ENCODE peak calls at places on chromosomes 13 and 19, in ten cellular contexts. A is A549, L is IMR-90, E is thoracic aorta, F is cardiac muscle cell, Y is AG04450, J is uterus, T is Caco-2, P is PC-3, C is brain microvascular endothelial cell. S is an unnamed sample.

GRCh38 chr13:102327119-102327617 is 74.7 kb downstream of the FGF14 start:
- DNase-seq in E (no peak), C (no peak), F (no peak), A (no peak), T (no peak), P (no peak), Y (no peak), L (no peak), J (no peak), S (no peak)

GRCh38 chr19:42121036-42121621 is 11.1 kb downstream of the POU2F2 start:
- DNase-seq in Y (no peak), E (no peak), A (no peak), T (no peak), C (no peak), L (no peak), J (no peak), P (no peak), F (no peak), S (no peak)

GRCh38 chr13:71417205-71417604 is 449.8 kb downstream of the DACH1 start:
- DNase-seq in F (no peak), E (no peak), C (no peak), P (peak; percentile 20), J (no peak), Y (no peak), T (no peak), L (peak; percentile 0), A (no peak), S (peak; percentile 6)

GRCh38 chr19:48203227-48203793 is 32.8 kb downstream of the ZSWIM9 start:
- DNase-seq in A (peak; percentile 62), C (no peak), Y (no peak), L (no peak), J (no peak), T (no peak), P (no peak), E (no peak), F (no peak), S (no peak)

GRCh38 chr19:38715540-38715939 is 28.7 kb downstream of the CAPN12 start:
- DNase-seq in F (no peak), T (no peak), C (no peak), E (peak; percentile 66), P (no peak), A (no peak), J (no peak), Y (no peak), L (no peak), S (peak; percentile 43)

GRCh38 chr13:41900918-41901317 is 60.0 kb downstream of the VWA8 start:
- DNase-seq in C (no peak), J (no peak), A (peak; percentile 16), T (no peak), E (no peak), L (peak; percentile 20), F (no peak), P (peak; percentile 4), Y (no peak), S (peak; percentile 25)

GRCh38 chr13:74210693-74211393 is 76.6 kb upstream of the KLF12 start:
- DNase-seq in T (no peak), E (peak; percentile 32), J (no peak), L (peak; percentile 98), Y (peak; percentile 76), F (peak; percentile 35), P (peak; percentile 61), A (peak; percentile 15), C (peak; percentile 98), S (peak; percentile 100)

GRCh38 chr19:13962738-13963602 is 10.7 kb downstream of the DCAF15 start:
- DNase-seq in A (no peak), L (peak; percentile 60), T (no peak), P (no peak), C (no peak), Y (no peak), E (no peak), F (no peak), J (peak; percentile 76), S (peak; percentile 46)

GRCh38 chr19:30116530-30116929 is 174.5 kb downstream of the URI1 start:
- DNase-seq in F (no peak), Y (no peak), L (no peak), P (no peak), J (no peak), C (no peak), E (no peak), T (no peak), A (no peak), S (no peak)

GRCh38 chr13:91270031-91270430 is 77.5 kb upstream of the MIR17HG start:
- DNase-seq in P (no peak), A (no peak), T (no peak), E (no peak), Y (no peak), L (no peak), J (no peak), F (no peak), C (peak; percentile 5), S (peak; percentile 12)

GRCh38 chr13:24270639-24271131 is 38.7 kb upstream of the C1QTNF9 start:
- DNase-seq in T (peak; percentile 57), J (peak; percentile 39), L (peak; percentile 47), F (peak; percentile 42), E (no peak), A (peak; percentile 3), Y (no peak), C (peak; percentile 49), P (no peak), S (peak; percentile 75)

GRCh38 chr13:41696163-41697003 is 239.0 kb downstream of the RGCC start:
- DNase-seq in E (no peak), A (peak; percentile 90), C (peak; percentile 93), J (no peak), P (peak; percentile 80), L (peak; percentile 92), T (peak; percentile 86), F (peak; percentile 6), Y (peak; percentile 33), S (peak; percentile 59)

GRCh38 chr19:18895038-18895827 is 725 bp downstream of the CERS1 start:
- DNase-seq in P (peak; percentile 53), F (peak; percentile 91), E (no peak), L (no peak), T (peak; percentile 84), Y (no peak), C (no peak), J (no peak), A (peak; percentile 74), S (peak; percentile 33)

GRCh38 chr13:105336706-105337582 is 1198.5 kb downstream of the EFNB2 start:
- DNase-seq in P (no peak), F (no peak), L (peak; percentile 55), Y (no peak), C (peak; percentile 38), A (no peak), E (no peak), T (no peak), J (no peak), S (peak; percentile 35)

GRCh38 chr13:44306401-44307192 is 67.0 kb upstream of the SERP2 start:
- DNase-seq in A (peak; percentile 94), T (no peak), E (no peak), F (peak; percentile 22), Y (peak; percentile 81), L (peak; percentile 99), J (peak; percentile 77), C (peak; percentile 97), P (peak; percentile 95), S (peak; percentile 99)

GRCh38 chr19:4208385-4209094 is 20.8 kb upstream of the EBI3 start:
- DNase-seq in A (peak; percentile 62), J (no peak), E (no peak), F (no peak), L (peak; percentile 43), P (peak; percentile 50), T (no peak), Y (no peak), C (peak; percentile 45), S (peak; percentile 28)
- TF ChIP-seq CTCF in A (peak; percentile 58), J (no peak), E (no peak), F (peak; percentile 42), L (peak; percentile 57), P (peak; percentile 36), T (peak; percentile 26), Y (peak; percentile 68), C (peak; percentile 79), S (peak; percentile 72)

DNA sequence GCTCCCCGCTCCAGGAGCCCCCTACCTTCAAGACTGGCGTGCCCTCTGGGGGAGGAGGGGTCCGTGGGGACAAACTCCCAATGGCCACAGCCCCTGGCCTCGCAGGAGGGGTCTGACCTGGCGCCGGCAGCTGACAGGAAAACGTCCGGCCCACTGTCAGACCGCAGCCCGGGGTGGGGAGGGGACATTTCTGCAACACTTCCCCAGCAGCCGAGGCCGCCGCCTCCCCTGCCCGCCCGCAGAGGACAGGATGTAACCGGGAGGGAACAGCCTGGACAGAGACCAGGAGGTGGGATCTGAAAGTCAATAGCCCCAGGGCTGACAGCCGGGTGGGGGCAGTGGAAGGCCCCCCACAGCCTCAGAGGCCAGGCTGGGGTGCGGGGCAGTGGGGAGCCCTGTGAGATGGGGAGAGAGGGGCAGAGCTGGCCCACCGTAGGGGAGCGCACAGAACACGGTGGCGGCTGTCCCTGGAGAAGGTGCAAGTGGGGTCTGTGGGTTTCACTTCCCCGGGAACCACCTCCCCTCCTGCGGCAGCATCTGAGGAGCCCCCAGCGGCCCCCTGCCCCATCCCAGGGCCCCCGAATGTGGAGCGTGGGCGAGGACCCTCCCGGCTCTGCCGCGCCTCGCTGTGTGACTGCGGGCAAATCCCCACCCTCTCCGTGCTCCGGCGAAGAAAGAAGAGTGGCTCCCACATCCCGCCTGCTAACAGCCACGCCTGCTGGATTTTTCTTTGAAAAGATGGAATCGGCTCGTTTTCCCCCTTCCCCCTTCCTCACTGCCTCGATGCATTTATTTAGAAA is at the start of gene PEAK3:
- DNase-seq in T (no peak), L (peak; percentile 24), J (peak; percentile 49), P (no peak), Y (no peak), F (peak; percentile 61), A (no peak), C (no peak), E (no peak), S (peak; percentile 51)
- H3K4me3 ChIP-seq in T (no peak within 1 kb of the TSS), L (no peak within 1 kb of the TSS), J (peak within 1 kb of the TSS; percentile 23), P (no peak within 1 kb of the TSS), Y (peak within 1 kb of the TSS; percentile 36), F (no peak within 1 kb of the TSS), A (no peak within 1 kb of the TSS), C (peak within 1 kb of the TSS; percentile 47), E (peak within 1 kb of the TSS; percentile 58), S (peak within 1 kb of the TSS; percentile 39)

DNA sequence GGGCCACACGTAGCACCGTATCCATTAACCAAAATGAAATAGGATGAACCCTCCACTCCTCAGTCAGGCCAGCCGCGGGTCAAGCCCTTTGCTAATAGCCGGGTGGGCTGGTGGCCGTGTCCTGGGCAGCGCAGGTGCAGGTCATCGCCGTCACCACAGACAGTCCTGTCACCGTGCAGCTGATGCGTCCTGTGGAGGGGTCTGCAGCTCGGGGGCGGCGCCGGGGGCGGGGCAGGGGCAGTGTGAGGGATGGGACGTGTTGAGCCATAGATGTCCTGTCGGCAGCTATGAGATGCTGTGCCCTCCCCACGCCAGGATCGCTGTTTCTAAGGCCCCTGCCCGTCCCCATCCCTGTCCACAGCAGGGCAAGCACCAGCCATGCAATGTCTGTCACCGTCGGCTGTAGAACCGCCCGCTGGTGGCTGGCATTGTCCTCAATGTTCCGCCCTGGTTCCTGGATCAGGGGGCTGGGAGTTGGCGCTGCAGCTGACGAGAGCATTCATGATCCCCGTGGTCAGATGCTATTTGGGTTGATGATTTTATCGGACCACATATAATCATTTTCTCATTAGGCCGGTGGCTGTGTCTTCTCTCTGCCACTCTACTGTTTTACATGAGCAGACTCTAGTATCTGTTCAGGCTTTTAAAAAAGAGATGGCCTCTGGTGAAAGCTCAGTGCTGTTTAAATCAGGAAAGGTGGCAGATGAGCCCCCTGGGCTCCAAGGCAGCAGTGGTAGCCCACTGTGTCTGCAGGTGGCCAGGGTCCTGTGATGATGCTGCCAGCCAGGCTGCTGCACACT is 126.1 kb downstream of the KDM4B start:
- DNase-seq in T (no peak), P (no peak), J (no peak), F (no peak), E (no peak), L (no peak), A (no peak), Y (no peak), C (no peak), S (no peak)
- TF ChIP-seq CTCF in T (no peak), P (no peak), J (no peak), F (no peak), E (no peak), L (no peak), A (no peak), Y (no peak), C (no peak), S (no peak)

GRCh38 chr19:46494115-46494935 is 1.3 kb downstream of the PNMA8B start:
- DNase-seq in C (no peak), L (no peak), F (no peak), A (no peak), E (no peak), Y (no peak), T (no peak), P (no peak), J (no peak), S (no peak)
- H3K4me3 ChIP-seq in C (no peak overlapping the region), L (no peak overlapping the region), F (no peak overlapping the region), A (no peak overlapping the region), E (peak overlapping the region; percentile 68), Y (no peak overlapping the region), T (no peak overlapping the region), P (no peak overlapping the region), J (no peak overlapping the region), S (no peak overlapping the region)

S was measured in cardiac fibroblast.